ENCODE peak calls at places on chromosomes 11 and 22, in nine cellular contexts. H is Caco-2, T is pancreas, M is esophagus squamous epithelium, U is endodermal cell, I is astrocyte of the spinal cord, N is colonic mucosa, W is choroid plexus epithelial cell, D is coronary artery. P is an unnamed sample.

GRCh38 chr22:49716441-49716840 is 111.2 kb downstream of the BRD1 start:
- DNase-seq in H (no peak), T (no peak), M (no peak), U (no peak), I (no peak), N (no peak), W (no peak), D (no peak), P (no peak)

GRCh38 chr11:83611616-83612015 is 325.4 kb upstream of the CCDC90B start:
- DNase-seq in H (no peak), T (no peak), M (no peak), U (no peak), I (no peak), N (no peak), W (no peak), D (no peak), P (no peak)

GRCh38 chr11:70244698-70245097 is 25.8 kb upstream of the PPFIA1 start:
- DNase-seq in H (no peak), T (peak), M (no peak), U (no peak), I (peak), N (no peak), W (peak), D (no peak), P (peak)

GRCh38 chr11:115221461-115222069 is 282.6 kb downstream of the CADM1 start:
- DNase-seq in H (no peak), T (no peak), M (no peak), U (peak), I (no peak), N (no peak), W (no peak), D (no peak), P (no peak)

GRCh38 chr11:74142624-74143023 is 28.2 kb downstream of the C2CD3 start:
- DNase-seq in H (no peak), T (no peak), M (no peak), U (no peak), I (peak), N (no peak), W (peak), D (no peak), P (no peak)

GRCh38 chr11:112968988-112969714 is 7.9 kb downstream of the NCAM1 start:
- DNase-seq in H (no peak), T (no peak), M (no peak), U (no peak), I (peak), N (no peak), W (peak), D (no peak), P (no peak)

GRCh38 chr11:105429421-105429965 is 180.4 kb upstream of the GRIA4 start:
- DNase-seq in H (no peak), T (no peak), M (no peak), U (no peak), I (no peak), N (no peak), W (no peak), D (no peak), P (no peak)

GRCh38 chr22:45294030-45294429 is 9.3 kb downstream of the UPK3A start:
- DNase-seq in H (no peak), T (no peak), M (no peak), U (no peak), I (no peak), N (no peak), W (no peak), D (no peak), P (no peak)

GRCh38 chr11:44957051-44957515 is 6.4 kb upstream of the TP53I11 start:
- DNase-seq in H (no peak), T (no peak), M (no peak), U (peak), I (no peak), N (no peak), W (no peak), D (no peak), P (no peak)

GRCh38 chr11:73167555-73167954 is 25.4 kb upstream of the FCHSD2 start:
- DNase-seq in H (no peak), T (no peak), M (no peak), U (no peak), I (no peak), N (no peak), W (no peak), D (no peak), P (no peak)

GRCh38 chr11:120399312-120399711 is 63.1 kb downstream of the ARHGEF12 start:
- DNase-seq in H (no peak), T (no peak), M (no peak), U (no peak), I (no peak), N (no peak), W (no peak), D (no peak), P (no peak)

GRCh38 chr11:1158681-1159525 is 1.1 kb downstream of the MUC5AC start:
- DNase-seq in H (no peak), T (peak), M (no peak), U (peak), I (no peak), N (no peak), W (no peak), D (no peak), P (no peak)

GRCh38 chr22:39940757-39941305 is 19.4 kb upstream of the TMA7B start:
- DNase-seq in H (no peak), T (no peak), M (no peak), U (no peak), I (no peak), N (no peak), W (peak), D (no peak), P (no peak)

GRCh38 chr11:46290598-46291309 is 13.3 kb downstream of the CREB3L1 start:
- DNase-seq in H (peak), T (peak), M (no peak), U (peak), I (peak), N (peak), W (peak), D (no peak), P (peak)

GRCh38 chr11:48043111-48043997 is 63.0 kb downstream of the PTPRJ start:
- DNase-seq in H (no peak), T (no peak), M (no peak), U (no peak), I (no peak), N (no peak), W (no peak), D (no peak), P (no peak)

GRCh38 chr22:17570851-17571631 is 7.7 kb downstream of the SLC25A18 start:
- DNase-seq in H (no peak), T (no peak), M (no peak), U (peak), I (peak), N (peak), W (peak), D (peak), P (peak)

GRCh38 chr11:130170345-130170744 is 10.8 kb downstream of the ST14 start:
- DNase-seq in H (no peak), T (no peak), M (no peak), U (no peak), I (no peak), N (peak), W (no peak), D (no peak), P (no peak)

GRCh38 chr11:119065369-119065768 is 2.2 kb upstream of the VPS11 start:
- DNase-seq in H (peak), T (no peak), M (no peak), U (peak), I (peak), N (no peak), W (peak), D (no peak), P (no peak)

GRCh38 chr11:70751142-70751734 is 352.9 kb downstream of the CTTN start:
- DNase-seq in H (no peak), T (no peak), M (no peak), U (no peak), I (peak), N (no peak), W (peak), D (no peak), P (no peak)

GRCh38 chr22:49476800-49477400 is 350.8 kb downstream of the BRD1 start:
- DNase-seq in H (no peak), T (no peak), M (no peak), U (no peak), I (no peak), N (no peak), W (no peak), D (peak), P (no peak)

GRCh38 chr11:33735426-33736147 is 636 bp downstream of the CD59 start:
- DNase-seq in H (peak), T (peak), M (no peak), U (peak), I (peak), N (peak), W (no peak), D (no peak), P (no peak)

GRCh38 chr11:134048028-134048427 is 20.8 kb upstream of the JAM3 start:
- DNase-seq in H (no peak), T (no peak), M (no peak), U (no peak), I (no peak), N (no peak), W (no peak), D (no peak), P (peak)

GRCh38 chr11:22730319-22730718 is 63.9 kb downstream of the GAS2 start:
- DNase-seq in H (peak), T (peak), M (no peak), U (no peak), I (no peak), N (no peak), W (peak), D (no peak), P (no peak)
- TF ChIP-seq CTCF in H (peak), T (no peak), M (no peak), U (peak), I (no peak), N (no peak), W (peak), D (no peak), P (no peak)

DNA sequence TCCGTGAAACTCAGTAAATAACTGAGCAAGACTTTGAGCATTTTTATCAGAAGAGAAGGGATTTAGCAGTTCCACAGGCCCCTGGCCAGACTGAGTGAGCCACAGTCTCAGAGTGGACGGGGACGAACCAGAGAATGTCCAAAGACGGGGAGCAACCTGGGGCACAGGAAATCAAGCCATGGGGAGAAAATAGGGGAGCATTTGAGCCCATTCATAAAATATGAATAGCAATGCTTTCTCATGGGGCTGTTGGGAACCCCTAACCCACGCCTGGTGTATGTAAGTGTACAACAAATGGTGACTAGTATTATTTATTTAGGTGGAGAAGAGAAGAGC is 3.6 kb upstream of the VSIG10L2 start:
- DNase-seq in H (no peak), T (no peak), M (no peak), U (no peak), I (no peak), N (no peak), W (no peak), D (no peak), P (no peak)
- TF ChIP-seq CTCF in H (no peak), T (no peak), M (no peak), U (peak), I (no peak), N (no peak), W (no peak), D (no peak), P (no peak)

GRCh38 chr22:21020802-21021429 is 6.0 kb downstream of the P2RX6 start:
- DNase-seq in H (no peak), T (no peak), M (no peak), U (peak), I (no peak), N (no peak), W (peak), D (no peak), P (no peak)
- TF ChIP-seq CTCF in H (peak), T (no peak), M (no peak), U (peak), I (peak), N (no peak), W (peak), D (no peak), P (no peak)

GRCh38 chr11:95790123-95790932 is at the start of gene CEP57:
- DNase-seq in H (peak), T (peak), M (peak), U (peak), I (peak), N (peak), W (peak), D (peak), P (peak)

GRCh38 chr11:95789506-95790122 is at the start of gene FAM76B:
- DNase-seq in H (peak), T (peak), M (peak), U (peak), I (peak), N (peak), W (peak), D (peak), P (peak)

GRCh38 chr11:95790933-95791247 is 592 bp downstream of the CEP57 start:
- DNase-seq in H (peak), T (peak), M (peak), U (peak), I (peak), N (peak), W (peak), D (peak), P (peak)

GRCh38 chr11:95791385-95792033 is 1.2 kb downstream of the CEP57 start:
- DNase-seq in H (no peak), T (no peak), M (no peak), U (no peak), I (no peak), N (no peak), W (no peak), D (no peak), P (no peak)

GRCh38 chr11:95788921-95789505 is 569 bp downstream of the FAM76B start:
- DNase-seq in H (peak), T (no peak), M (no peak), U (peak), I (peak), N (no peak), W (peak), D (no peak), P (no peak)
- TF ChIP-seq CTCF in H (peak), T (no peak), M (no peak), U (peak), I (peak), N (no peak), W (peak), D (no peak), P (no peak)